ENCODE peak calls at places on chromosome 4, in seven cellular contexts. One of them, this sample, is unnamed.

GRCh38 chr4:3217266-3217665 is 31.7 kb upstream of the MSANTD1 start:
- DNase-seq in testis: no peak
- DNase-seq in AG09309: no peak
- DNase-seq in cardiac fibroblast: no peak
- DNase-seq in BJ: no peak
- DNase-seq in AG04450: no peak
- DNase-seq in tibial artery: peak
- DNase-seq in this sample: no peak

GRCh38 chr4:16860506-16860905 is 37.9 kb downstream of the LDB2 start:
- DNase-seq in testis: no peak
- DNase-seq in AG09309: peak
- DNase-seq in cardiac fibroblast: peak
- DNase-seq in BJ: peak
- DNase-seq in AG04450: peak
- DNase-seq in tibial artery: no peak
- DNase-seq in this sample: no peak

GRCh38 chr4:174381419-174381818 is 97.7 kb downstream of the CEP44 start:
- DNase-seq in testis: no peak
- DNase-seq in AG09309: no peak
- DNase-seq in cardiac fibroblast: no peak
- DNase-seq in BJ: no peak
- DNase-seq in AG04450: no peak
- DNase-seq in tibial artery: no peak
- DNase-seq in this sample: no peak

GRCh38 chr4:8592366-8593267 is at the start of gene CPZ:
- DNase-seq in testis: peak
- DNase-seq in AG09309: no peak
- DNase-seq in cardiac fibroblast: no peak
- DNase-seq in BJ: peak
- DNase-seq in AG04450: no peak
- DNase-seq in tibial artery: no peak
- DNase-seq in this sample: no peak

GRCh38 chr4:52657630-52658501 is 1.2 kb downstream of the USP46 start:
- DNase-seq in testis: peak
- DNase-seq in AG09309: no peak
- DNase-seq in cardiac fibroblast: peak
- DNase-seq in BJ: no peak
- DNase-seq in AG04450: peak
- DNase-seq in tibial artery: no peak
- DNase-seq in this sample: no peak

GRCh38 chr4:86130160-86130933 is 229.5 kb downstream of the MAPK10 start:
- DNase-seq in testis: no peak
- DNase-seq in AG09309: no peak
- DNase-seq in cardiac fibroblast: no peak
- DNase-seq in BJ: no peak
- DNase-seq in AG04450: no peak
- DNase-seq in tibial artery: no peak
- DNase-seq in this sample: no peak

GRCh38 chr4:22356996-22357596 is 158.8 kb downstream of the ADGRA3 start:
- DNase-seq in testis: no peak
- DNase-seq in AG09309: peak
- DNase-seq in cardiac fibroblast: peak
- DNase-seq in BJ: no peak
- DNase-seq in AG04450: no peak
- DNase-seq in tibial artery: no peak
- DNase-seq in this sample: peak

GRCh38 chr4:86706923-86707597 is 112.9 kb downstream of the PTPN13 start:
- DNase-seq in testis: peak
- DNase-seq in AG09309: no peak
- DNase-seq in cardiac fibroblast: peak
- DNase-seq in BJ: no peak
- DNase-seq in AG04450: no peak
- DNase-seq in tibial artery: no peak
- DNase-seq in this sample: no peak

GRCh38 chr4:83751336-83751949 is 215.5 kb downstream of the GPAT3 start:
- DNase-seq in testis: no peak
- DNase-seq in AG09309: no peak
- DNase-seq in cardiac fibroblast: no peak
- DNase-seq in BJ: no peak
- DNase-seq in AG04450: no peak
- DNase-seq in tibial artery: no peak
- DNase-seq in this sample: no peak

GRCh38 chr4:184293552-184293951 is 75.9 kb upstream of the ENPP6 start:
- DNase-seq in testis: no peak
- DNase-seq in AG09309: no peak
- DNase-seq in cardiac fibroblast: peak
- DNase-seq in BJ: no peak
- DNase-seq in AG04450: no peak
- DNase-seq in tibial artery: no peak
- DNase-seq in this sample: no peak

GRCh38 chr4:2835978-2836377 is 7.7 kb upstream of the ADD1 start:
- DNase-seq in testis: no peak
- DNase-seq in AG09309: no peak
- DNase-seq in cardiac fibroblast: no peak
- DNase-seq in BJ: no peak
- DNase-seq in AG04450: no peak
- DNase-seq in tibial artery: no peak
- DNase-seq in this sample: no peak

DNA sequence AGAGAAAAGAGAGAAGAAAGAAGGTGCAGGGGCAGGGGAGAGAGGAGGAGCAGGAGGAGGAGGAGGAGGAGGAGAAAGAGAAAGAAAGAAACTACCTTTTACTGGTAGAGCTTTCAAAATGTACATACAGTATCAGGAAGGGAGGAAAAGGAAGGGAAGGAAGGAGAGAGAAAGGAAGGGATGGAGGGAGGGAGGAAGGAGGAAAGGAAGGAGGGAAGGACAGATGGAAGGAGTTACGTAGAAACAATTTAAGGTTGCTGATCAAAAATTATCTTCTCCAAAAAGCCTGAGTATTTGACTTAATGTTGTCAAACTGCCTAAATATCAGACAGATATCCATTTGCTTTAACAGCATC is 13.4 kb downstream of the TBC1D9 start:
- DNase-seq in testis: no peak
- DNase-seq in AG09309: no peak
- DNase-seq in cardiac fibroblast: no peak
- DNase-seq in BJ: no peak
- DNase-seq in AG04450: no peak
- DNase-seq in tibial artery: no peak
- DNase-seq in this sample: no peak
- TF ChIP-seq CTCF in testis: no peak
- TF ChIP-seq CTCF in AG09309: no peak
- TF ChIP-seq CTCF in cardiac fibroblast: no peak
- TF ChIP-seq CTCF in BJ: no peak
- TF ChIP-seq CTCF in AG04450: no peak
- TF ChIP-seq CTCF in tibial artery: no peak
- TF ChIP-seq CTCF in this sample: no peak

GRCh38 chr4:58809948-58810347 is 1699.8 kb upstream of the IGFBP7 start:
- DNase-seq in testis: no peak
- DNase-seq in AG09309: no peak
- DNase-seq in cardiac fibroblast: no peak
- DNase-seq in BJ: no peak
- DNase-seq in AG04450: no peak
- DNase-seq in tibial artery: no peak
- DNase-seq in this sample: no peak
- TF ChIP-seq CTCF in testis: no peak
- TF ChIP-seq CTCF in AG09309: no peak
- TF ChIP-seq CTCF in cardiac fibroblast: no peak
- TF ChIP-seq CTCF in BJ: no peak
- TF ChIP-seq CTCF in AG04450: no peak
- TF ChIP-seq CTCF in tibial artery: no peak
- TF ChIP-seq CTCF in this sample: no peak

GRCh38 chr4:94741304-94741703 is 16.5 kb upstream of the BMPR1B start:
- DNase-seq in testis: no peak
- DNase-seq in AG09309: no peak
- DNase-seq in cardiac fibroblast: peak
- DNase-seq in BJ: no peak
- DNase-seq in AG04450: peak
- DNase-seq in tibial artery: no peak
- DNase-seq in this sample: no peak

GRCh38 chr4:94744830-94745229 is 12.9 kb upstream of the BMPR1B start:
- DNase-seq in testis: no peak
- DNase-seq in AG09309: no peak
- DNase-seq in cardiac fibroblast: no peak
- DNase-seq in BJ: no peak
- DNase-seq in AG04450: no peak
- DNase-seq in tibial artery: no peak
- DNase-seq in this sample: no peak

GRCh38 chr4:94743838-94744237 is 13.9 kb upstream of the BMPR1B start:
- DNase-seq in testis: no peak
- DNase-seq in AG09309: no peak
- DNase-seq in cardiac fibroblast: no peak
- DNase-seq in BJ: no peak
- DNase-seq in AG04450: no peak
- DNase-seq in tibial artery: no peak
- DNase-seq in this sample: no peak

GRCh38 chr4:94746746-94747145 is 11.0 kb upstream of the BMPR1B start:
- DNase-seq in testis: no peak
- DNase-seq in AG09309: no peak
- DNase-seq in cardiac fibroblast: peak
- DNase-seq in BJ: no peak
- DNase-seq in AG04450: no peak
- DNase-seq in tibial artery: no peak
- DNase-seq in this sample: no peak
- TF ChIP-seq CTCF in testis: no peak
- TF ChIP-seq CTCF in AG09309: no peak
- TF ChIP-seq CTCF in cardiac fibroblast: peak
- TF ChIP-seq CTCF in BJ: no peak
- TF ChIP-seq CTCF in AG04450: no peak
- TF ChIP-seq CTCF in tibial artery: no peak
- TF ChIP-seq CTCF in this sample: no peak

DNA sequence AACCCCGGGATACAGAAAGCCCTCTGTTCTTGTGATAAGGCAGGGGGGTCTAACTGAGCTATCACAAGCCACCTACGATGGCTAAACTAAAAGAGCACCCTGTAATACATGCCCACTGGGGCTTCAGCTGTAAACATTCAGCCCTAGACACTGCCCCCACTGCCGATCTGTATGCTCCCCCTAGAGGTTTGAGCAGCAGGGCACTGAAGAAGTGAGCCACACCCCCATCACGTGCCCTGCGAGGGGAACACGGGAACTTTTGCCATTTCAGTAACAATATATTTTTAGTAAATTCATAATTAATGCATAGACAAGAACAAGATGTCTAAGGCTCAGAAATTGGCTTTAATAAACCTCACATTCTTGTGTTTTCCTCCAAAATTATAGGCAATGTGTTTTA is 235.2 kb upstream of the SFRP2 start:
- DNase-seq in testis: no peak
- DNase-seq in AG09309: no peak
- DNase-seq in cardiac fibroblast: peak
- DNase-seq in BJ: no peak
- DNase-seq in AG04450: no peak
- DNase-seq in tibial artery: no peak
- DNase-seq in this sample: no peak
- TF ChIP-seq CTCF in testis: no peak
- TF ChIP-seq CTCF in AG09309: peak
- TF ChIP-seq CTCF in cardiac fibroblast: peak
- TF ChIP-seq CTCF in BJ: no peak
- TF ChIP-seq CTCF in AG04450: no peak
- TF ChIP-seq CTCF in tibial artery: no peak
- TF ChIP-seq CTCF in this sample: no peak

DNA sequence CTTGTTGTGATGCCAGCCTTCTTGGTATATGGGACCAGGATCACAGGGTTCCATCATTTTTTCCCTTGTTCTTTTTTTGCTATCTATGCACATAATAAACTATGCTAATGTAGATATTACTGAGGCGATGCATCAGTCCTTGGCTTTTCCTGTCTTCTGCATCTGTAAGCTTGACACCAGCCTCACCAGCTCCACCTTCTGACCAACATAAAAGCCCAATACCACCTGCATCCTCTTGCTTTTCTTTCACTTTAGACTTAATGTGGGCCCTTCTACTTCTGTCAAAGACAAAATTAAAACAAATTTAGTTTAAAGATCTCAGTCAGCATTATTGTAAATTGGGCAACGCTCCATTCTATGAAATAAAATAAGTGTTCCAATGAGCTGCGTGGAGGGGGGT is 1718.8 kb upstream of the PCDH10 start:
- DNase-seq in testis: no peak
- DNase-seq in AG09309: no peak
- DNase-seq in cardiac fibroblast: no peak
- DNase-seq in BJ: no peak
- DNase-seq in AG04450: no peak
- DNase-seq in tibial artery: no peak
- DNase-seq in this sample: no peak
- TF ChIP-seq CTCF in testis: no peak
- TF ChIP-seq CTCF in AG09309: no peak
- TF ChIP-seq CTCF in cardiac fibroblast: no peak
- TF ChIP-seq CTCF in BJ: no peak
- TF ChIP-seq CTCF in AG04450: no peak
- TF ChIP-seq CTCF in tibial artery: no peak
- TF ChIP-seq CTCF in this sample: peak

This sample was measured in GM20000.